ENCODE peak calls at places on chromosomes 7 and 10, in ten cellular contexts. F is HCT116, Y is breast epithelium, R is WTC11, M is cardiac muscle cell, J is esophagus squamous epithelium, I is transverse colon, E is nephron progenitor cell, B is Calu3, C is left ventricle myocardium inferior. N is an unnamed sample.

GRCh38 chr10:44809652-44810051 is 101.5 kb upstream of the TMEM72 start:
- DNase-seq in F (no peak), Y (no peak), R (peak), M (peak), J (no peak), I (no peak), E (no peak), B (no peak), C (no peak), N (no peak)

GRCh38 chr10:101967713-101968112 is 88.3 kb downstream of the ARMH3 start:
- DNase-seq in F (no peak), Y (no peak), R (no peak), M (no peak), J (no peak), I (no peak), E (no peak), B (no peak), C (no peak), N (no peak)

GRCh38 chr7:145845345-145845744 is 271.3 kb upstream of the CNTNAP2 start:
- DNase-seq in F (no peak), Y (no peak), R (no peak), M (no peak), J (no peak), I (no peak), E (no peak), B (no peak), C (no peak), N (no peak)

GRCh38 chr10:125691160-125691981 is 8.4 kb upstream of the TEX36 start:
- DNase-seq in F (no peak), Y (no peak), R (no peak), M (no peak), J (no peak), I (no peak), E (no peak), B (peak), C (no peak), N (no peak)

GRCh38 chr7:18087031-18087686 is 59.5 kb upstream of the PRPS1L1 start:
- DNase-seq in F (no peak), Y (no peak), R (peak), M (peak), J (no peak), I (no peak), E (no peak), B (no peak), C (peak), N (no peak)

GRCh38 chr7:118648002-118648401 is 423.5 kb downstream of the ANKRD7 start:
- DNase-seq in F (no peak), Y (no peak), R (no peak), M (no peak), J (no peak), I (no peak), E (no peak), B (no peak), C (no peak), N (no peak)

GRCh38 chr7:154581251-154581890 is 421.6 kb downstream of the PAXIP1 start:
- DNase-seq in F (no peak), Y (no peak), R (no peak), M (no peak), J (no peak), I (no peak), E (no peak), B (no peak), C (no peak), N (no peak)

GRCh38 chr7:154986200-154986599 is 16.7 kb downstream of the PAXIP1 start:
- DNase-seq in F (no peak), Y (no peak), R (no peak), M (no peak), J (no peak), I (no peak), E (no peak), B (no peak), C (no peak), N (no peak)

GRCh38 chr10:7408003-7408493 is 2.8 kb downstream of the SFMBT2 start:
- DNase-seq in F (no peak), Y (no peak), R (peak), M (peak), J (no peak), I (peak), E (peak), B (no peak), C (peak), N (no peak)

GRCh38 chr7:54915870-54916598 is 102.8 kb upstream of the EGFR start:
- DNase-seq in F (no peak), Y (no peak), R (no peak), M (no peak), J (no peak), I (no peak), E (no peak), B (no peak), C (no peak), N (no peak)

GRCh38 chr7:45259966-45260646 is 102.5 kb downstream of the RAMP3 start:
- DNase-seq in F (peak), Y (no peak), R (peak), M (peak), J (no peak), I (peak), E (peak), B (peak), C (peak), N (peak)

GRCh38 chr10:92076722-92077121 is 153.2 kb downstream of the BTAF1 start:
- DNase-seq in F (no peak), Y (no peak), R (no peak), M (no peak), J (no peak), I (no peak), E (no peak), B (no peak), C (no peak), N (no peak)

GRCh38 chr7:122595885-122596284 is 103.0 kb downstream of the RNF133 start:
- DNase-seq in F (no peak), Y (no peak), R (no peak), M (no peak), J (no peak), I (no peak), E (no peak), B (no peak), C (no peak), N (no peak)

GRCh38 chr7:95473276-95473985 is 12.3 kb upstream of the ASB4 start:
- DNase-seq in F (no peak), Y (no peak), R (no peak), M (no peak), J (no peak), I (no peak), E (peak), B (no peak), C (no peak), N (no peak)

GRCh38 chr7:148916186-148916585 is 32.1 kb upstream of the EZH2 start:
- DNase-seq in F (no peak), Y (no peak), R (no peak), M (peak), J (no peak), I (no peak), E (no peak), B (no peak), C (no peak), N (no peak)

GRCh38 chr7:130721486-130722277 is 12.3 kb downstream of the KLF14 start:
- DNase-seq in F (peak), Y (peak), R (peak), M (peak), J (no peak), I (peak), E (peak), B (peak), C (peak), N (peak)

GRCh38 chr10:102633282-102633681 is 11.0 kb upstream of the TRIM8 start:
- DNase-seq in F (no peak), Y (no peak), R (no peak), M (peak), J (no peak), I (no peak), E (no peak), B (no peak), C (peak), N (no peak)

DNA sequence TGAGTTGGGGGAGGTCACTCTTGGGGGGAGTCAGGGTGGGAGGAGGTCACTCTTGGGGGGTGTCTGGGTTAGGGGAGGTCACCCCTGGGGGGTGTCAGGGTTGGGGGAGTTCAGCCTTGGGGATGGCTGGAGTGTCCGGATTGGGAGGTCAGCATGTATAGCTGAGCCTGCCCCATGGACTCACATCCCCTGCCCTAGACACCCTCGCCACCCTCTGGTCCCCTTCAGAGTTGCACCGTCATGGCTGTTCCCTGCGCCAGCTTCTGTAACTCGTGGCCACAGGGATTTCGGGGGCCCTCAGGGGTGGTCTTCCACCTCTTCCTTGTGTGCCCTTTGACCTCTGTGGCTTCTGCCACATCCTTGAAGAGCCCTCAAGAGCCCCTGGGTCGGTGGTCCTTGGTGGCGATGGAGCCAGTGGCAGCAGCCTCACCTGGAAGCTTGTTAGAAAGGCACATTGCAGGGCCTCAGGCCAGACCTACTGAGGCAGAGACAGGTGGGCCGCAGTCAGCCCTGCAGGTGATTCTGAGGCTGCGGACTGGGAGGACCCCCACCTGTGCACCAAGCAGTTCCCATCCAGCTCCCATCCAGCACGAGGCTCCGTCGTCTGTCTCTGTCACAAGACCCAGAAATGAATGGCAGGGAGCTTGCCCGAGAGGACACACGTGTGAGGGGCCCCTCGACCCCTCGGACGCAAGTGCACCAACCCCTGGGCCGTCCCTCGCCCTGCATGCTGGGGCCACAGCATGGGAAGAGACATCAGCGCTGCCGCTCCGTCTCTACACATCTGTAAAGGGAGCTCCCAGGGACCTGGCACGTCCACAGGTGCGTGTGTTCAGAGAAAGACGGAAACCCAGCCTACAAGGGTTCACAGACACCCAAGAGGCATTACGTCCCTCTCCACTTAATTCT is 44.7 kb upstream of the SUN1 start:
- DNase-seq in F (no peak), Y (no peak), R (peak), M (no peak), J (no peak), I (no peak), E (no peak), B (no peak), C (no peak), N (no peak)
- TF ChIP-seq CTCF in F (peak), Y (no peak), R (no peak), M (no peak), J (no peak), I (no peak), E (no peak), B (peak), C (no peak), N (no peak)

DNA sequence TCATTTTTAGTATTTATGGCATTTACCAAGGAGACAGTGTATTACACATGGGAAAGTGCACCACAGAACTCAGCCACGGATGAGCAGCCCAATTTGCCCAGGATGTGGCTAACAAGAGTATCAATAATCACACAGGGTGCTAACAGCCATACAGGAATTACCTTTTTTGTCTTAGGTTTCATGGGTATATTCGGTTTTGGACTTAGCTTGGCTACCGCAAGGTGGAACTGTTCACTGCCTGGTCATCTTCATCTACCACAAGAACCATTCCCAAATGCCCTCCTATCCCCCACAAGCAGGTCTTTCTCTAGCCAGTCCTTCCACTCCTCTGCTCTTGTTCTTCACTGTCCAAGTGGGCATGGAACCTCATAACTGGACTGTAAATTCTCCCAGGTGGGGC is 6.0 kb downstream of the PDLIM1 start:
- DNase-seq in F (no peak), Y (no peak), R (no peak), M (no peak), J (no peak), I (no peak), E (no peak), B (no peak), C (no peak), N (no peak)
- TF ChIP-seq CTCF in F (no peak), Y (no peak), R (no peak), M (no peak), J (no peak), I (no peak), E (no peak), B (no peak), C (no peak), N (no peak)

GRCh38 chr10:3531097-3531645 is 253.8 kb downstream of the KLF6 start:
- DNase-seq in F (no peak), Y (no peak), R (no peak), M (no peak), J (no peak), I (no peak), E (no peak), B (no peak), C (no peak), N (no peak)
- TF ChIP-seq CTCF in F (no peak), Y (no peak), R (no peak), M (no peak), J (no peak), I (no peak), E (no peak), B (no peak), C (no peak), N (no peak)

GRCh38 chr7:101990811-101991418 is 173.5 kb downstream of the CUX1 start:
- DNase-seq in F (no peak), Y (no peak), R (no peak), M (no peak), J (no peak), I (peak), E (no peak), B (no peak), C (no peak), N (no peak)
- TF ChIP-seq CTCF in F (no peak), Y (no peak), R (no peak), M (no peak), J (no peak), I (no peak), E (no peak), B (no peak), C (no peak), N (no peak)

GRCh38 chr10:14397069-14397468 is 66.3 kb upstream of the FRMD4A start:
- DNase-seq in F (no peak), Y (no peak), R (no peak), M (peak), J (no peak), I (no peak), E (no peak), B (peak), C (peak), N (no peak)

GRCh38 chr10:14399641-14400040 is 68.9 kb upstream of the FRMD4A start:
- DNase-seq in F (no peak), Y (no peak), R (no peak), M (no peak), J (no peak), I (no peak), E (no peak), B (no peak), C (no peak), N (no peak)

GRCh38 chr10:14391342-14391741 is 60.6 kb upstream of the FRMD4A start:
- DNase-seq in F (no peak), Y (no peak), R (no peak), M (no peak), J (no peak), I (no peak), E (no peak), B (no peak), C (no peak), N (no peak)

GRCh38 chr10:14394179-14394578 is 63.5 kb upstream of the FRMD4A start:
- DNase-seq in F (no peak), Y (no peak), R (no peak), M (no peak), J (no peak), I (no peak), E (no peak), B (no peak), C (no peak), N (no peak)

DNA sequence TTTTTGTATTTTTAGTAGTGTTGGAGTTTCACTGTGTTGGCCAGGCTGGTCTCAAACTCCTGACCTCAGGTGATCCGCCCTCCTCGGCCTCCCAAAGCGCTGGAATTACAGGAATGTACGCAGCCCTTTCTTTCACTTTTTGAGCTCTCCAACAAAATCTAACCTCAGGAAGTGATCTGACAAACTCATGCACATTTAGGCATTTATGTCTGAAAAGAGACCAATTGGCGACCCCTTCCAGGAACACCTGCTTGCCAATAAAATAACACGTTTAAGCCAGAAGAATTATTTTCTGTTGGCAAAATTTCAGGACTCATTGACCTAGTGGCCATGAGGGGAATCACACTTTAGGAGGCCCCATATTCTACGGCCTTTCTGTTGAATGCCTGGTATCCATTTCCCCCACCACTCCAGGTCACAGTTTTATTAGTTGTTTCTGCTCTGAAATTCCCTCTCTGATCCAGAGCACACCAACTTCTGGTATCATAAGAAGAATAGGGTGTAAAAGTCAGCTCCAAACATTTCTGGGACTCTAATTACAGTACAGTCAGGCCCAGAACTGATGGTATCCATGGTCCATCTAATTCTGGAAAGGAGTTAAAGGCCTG is 65.8 kb upstream of the FRMD4A start:
- DNase-seq in F (no peak), Y (no peak), R (no peak), M (peak), J (no peak), I (no peak), E (no peak), B (no peak), C (no peak), N (no peak)
- TF ChIP-seq CTCF in F (peak), Y (no peak), R (peak), M (peak), J (no peak), I (peak), E (peak), B (peak), C (peak), N (peak)

GRCh38 chr10:75108684-75109458 is 2.6 kb upstream of the SAMD8 start:
- DNase-seq in F (peak), Y (no peak), R (peak), M (peak), J (no peak), I (peak), E (peak), B (peak), C (no peak), N (no peak)

GRCh38 chr10:75110006-75110632 is 1.3 kb upstream of the SAMD8 start:
- DNase-seq in F (no peak), Y (no peak), R (no peak), M (no peak), J (no peak), I (no peak), E (no peak), B (no peak), C (no peak), N (no peak)

GRCh38 chr10:75109459-75109778 is 2.0 kb upstream of the SAMD8 start:
- DNase-seq in F (no peak), Y (no peak), R (no peak), M (no peak), J (no peak), I (no peak), E (no peak), B (no peak), C (no peak), N (no peak)

GRCh38 chr10:75106242-75106641 is 5.2 kb upstream of the SAMD8 start:
- DNase-seq in F (no peak), Y (no peak), R (peak), M (no peak), J (no peak), I (no peak), E (no peak), B (no peak), C (no peak), N (no peak)

GRCh38 chr10:75107756-75108683 is 3.4 kb upstream of the SAMD8 start:
- DNase-seq in F (peak), Y (no peak), R (no peak), M (no peak), J (no peak), I (no peak), E (no peak), B (peak), C (no peak), N (no peak)
- TF ChIP-seq CTCF in F (no peak), Y (no peak), R (no peak), M (no peak), J (no peak), I (no peak), E (no peak), B (no peak), C (no peak), N (no peak)

N was measured in mesothelial cell of epicardium.